ENCODE peak calls at places on chromosome 22, in nine cellular contexts. D, E, Y, Q, A, C, J, G and N are unnamed samples.

GRCh38 chr22:45777046-45777851 is 105.6 kb downstream of the ATXN10 start:
- DNase-seq in D (no peak), E (no peak), Y (no peak), Q (no peak), A (peak; percentile 58), C (no peak), J (no peak), G (no peak), N (no peak)

GRCh38 chr22:45196926-45197605 is 33.3 kb downstream of the NUP50 start:
- DNase-seq in D (no peak), E (no peak), Y (no peak), Q (no peak), A (no peak), C (no peak), J (no peak), G (no peak), N (no peak)

GRCh38 chr22:45218974-45219373 is 21.7 kb downstream of the KIAA0930 start:
- DNase-seq in D (no peak), E (peak; percentile 17), Y (no peak), Q (no peak), A (no peak), C (no peak), J (no peak), G (no peak), N (no peak)

GRCh38 chr22:17109976-17110375 is 11.2 kb downstream of the TMEM121B start:
- DNase-seq in D (no peak), E (no peak), Y (no peak), Q (no peak), A (no peak), C (no peak), J (no peak), G (no peak), N (no peak)

GRCh38 chr22:47618611-47619010 is 856.2 kb downstream of the TBC1D22A start:
- DNase-seq in D (no peak), E (no peak), Y (no peak), Q (no peak), A (no peak), C (peak; percentile 10), J (no peak), G (no peak), N (no peak)

GRCh38 chr22:32144875-32145274 is 14.2 kb downstream of the C22orf42 start:
- DNase-seq in D (no peak), E (no peak), Y (no peak), Q (no peak), A (no peak), C (no peak), J (no peak), G (no peak), N (no peak)

GRCh38 chr22:31475778-31476177 is 13.9 kb downstream of the EIF4ENIF1 start:
- DNase-seq in D (no peak), E (no peak), Y (no peak), Q (no peak), A (no peak), C (no peak), J (no peak), G (no peak), N (no peak)

GRCh38 chr22:33853200-33854097 is 66.8 kb downstream of the LARGE1 start:
- DNase-seq in D (no peak), E (peak; percentile 85), Y (peak; percentile 21), Q (peak; percentile 51), A (peak; percentile 83), C (peak; percentile 20), J (no peak), G (peak; percentile 79), N (peak; percentile 78)

GRCh38 chr22:17861909-17862308 is 87.6 kb upstream of the BID start:
- DNase-seq in D (no peak), E (no peak), Y (no peak), Q (no peak), A (no peak), C (no peak), J (no peak), G (no peak), N (no peak)

GRCh38 chr22:24937114-24937513 is 9.4 kb downstream of the LHFPL7 start:
- DNase-seq in D (no peak), E (peak; percentile 44), Y (peak; percentile 29), Q (no peak), A (peak; percentile 20), C (no peak), J (no peak), G (no peak), N (no peak)

GRCh38 chr22:16387088-16387487 is 205.5 kb downstream of the CCT8L2 start:
- DNase-seq in D (no peak), E (no peak), Y (no peak), Q (no peak), A (no peak), C (no peak), J (no peak), G (no peak), N (no peak)

GRCh38 chr22:26585104-26585790 is 4.7 kb downstream of the TPST2 start:
- DNase-seq in D (no peak), E (peak; percentile 74), Y (peak; percentile 39), Q (peak; percentile 44), A (peak; percentile 79), C (no peak), J (no peak), G (peak; percentile 66), N (no peak)

GRCh38 chr22:48147404-48147803 is 1385.0 kb downstream of the TBC1D22A start:
- DNase-seq in D (no peak), E (no peak), Y (no peak), Q (no peak), A (no peak), C (no peak), J (no peak), G (no peak), N (no peak)

GRCh38 chr22:23305922-23306374 is 125.6 kb downstream of the BCR start:
- DNase-seq in D (no peak), E (peak; percentile 89), Y (no peak), Q (no peak), A (peak; percentile 75), C (no peak), J (no peak), G (peak; percentile 64), N (peak; percentile 54)

GRCh38 chr22:37394341-37394740 is 32.9 kb downstream of the ELFN2 start:
- DNase-seq in D (no peak), E (no peak), Y (peak; percentile 36), Q (no peak), A (no peak), C (no peak), J (no peak), G (no peak), N (no peak)

DNA sequence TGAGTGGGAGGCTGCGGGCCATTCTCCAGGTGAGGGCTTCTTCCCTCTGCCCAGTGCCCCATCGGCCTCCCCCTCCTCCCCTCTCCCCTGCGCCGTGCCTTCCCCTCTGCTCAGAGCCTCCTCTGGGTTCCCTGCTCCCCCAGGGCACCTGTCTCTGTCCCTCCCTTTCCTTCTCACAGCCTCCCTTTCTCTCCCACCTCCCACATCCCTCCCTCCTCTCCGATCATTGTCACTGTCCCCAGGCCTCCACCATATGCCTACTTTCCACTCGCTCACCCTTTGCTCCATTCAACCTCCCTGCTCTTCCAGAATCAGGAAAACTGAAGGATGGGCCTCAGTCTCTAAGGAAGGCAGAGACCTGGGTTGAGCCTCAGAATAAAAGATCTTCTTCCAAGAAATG is 9.9 kb upstream of the APOBEC3H start:
- DNase-seq in D (no peak), E (no peak), Y (no peak), Q (no peak), A (no peak), C (no peak), J (no peak), G (no peak), N (peak; percentile 30)
- TF ChIP-seq CTCF in D (no peak), E (no peak), Y (no peak), Q (no peak), A (no peak), C (no peak), J (no peak), G (no peak), N (no peak)

DNA sequence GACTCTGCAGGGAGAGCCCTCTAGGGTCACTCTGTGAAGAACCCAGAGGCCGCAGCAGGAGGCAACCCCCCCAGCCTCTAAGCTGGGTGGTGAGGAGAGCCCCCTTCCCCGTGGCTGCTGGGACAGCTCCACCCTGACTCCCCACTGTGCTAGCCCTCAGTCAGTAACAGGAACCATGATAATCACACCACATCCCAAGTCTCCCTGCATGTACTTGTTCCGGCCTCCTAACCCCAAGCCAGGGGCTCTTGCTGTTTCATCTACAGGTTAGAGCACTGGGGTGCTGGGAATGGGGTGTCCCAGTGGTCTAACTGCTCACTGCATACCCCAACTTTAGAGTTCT is 26.9 kb downstream of the ARVCF start:
- DNase-seq in D (no peak), E (no peak), Y (no peak), Q (no peak), A (no peak), C (no peak), J (no peak), G (no peak), N (no peak)
- TF ChIP-seq CTCF in D (no peak), E (no peak), Y (no peak), Q (no peak), A (no peak), C (no peak), J (no peak), G (no peak), N (no peak)

DNA sequence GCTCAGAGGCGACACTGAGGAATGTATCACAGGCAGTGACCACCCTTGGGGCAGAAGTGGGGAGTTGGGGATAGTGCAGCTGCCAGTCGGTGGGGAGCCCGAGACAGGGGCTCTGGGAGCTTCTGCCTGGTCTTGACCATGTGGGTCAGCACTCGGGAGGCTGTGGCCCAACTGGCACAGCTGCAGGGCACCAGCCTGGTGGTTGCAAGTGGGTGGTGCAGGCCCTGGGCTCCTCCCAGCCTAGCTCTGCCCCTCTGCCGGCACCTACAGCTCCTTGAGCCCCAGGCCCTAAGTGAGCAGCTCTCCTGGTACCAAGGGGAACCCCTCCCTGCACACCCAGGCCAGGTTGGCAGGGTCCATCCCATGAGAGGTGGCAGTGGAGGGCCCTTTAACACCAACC is 12.6 kb upstream of the RASL10A start:
- DNase-seq in D (no peak), E (no peak), Y (no peak), Q (no peak), A (no peak), C (no peak), J (no peak), G (no peak), N (peak; percentile 33)
- TF ChIP-seq CTCF in D (no peak), E (peak; percentile 37), Y (no peak), Q (no peak), A (peak; percentile 36), C (no peak), J (peak; percentile 35), G (no peak), N (no peak)

GRCh38 chr22:41919357-41920224 is 4.7 kb upstream of the SHISA8 start:
- DNase-seq in D (no peak), E (peak; percentile 17), Y (peak; percentile 75), Q (no peak), A (peak; percentile 45), C (peak; percentile 82), J (no peak), G (peak; percentile 56), N (peak; percentile 84)
- TF ChIP-seq CTCF in D (no peak), E (no peak), Y (no peak), Q (no peak), A (no peak), C (no peak), J (no peak), G (no peak), N (no peak)